ENCODE peak calls at places on chromosomes 3 and 15, in ten cellular contexts. E, M, I, H, O, Z, V, K, T and Q are unnamed samples.

GRCh38 chr3:153599685-153600084 is 437.7 kb downstream of the RAP2B start:
- DNase-seq in H (peak), V (no peak), M (peak), I (peak), K (peak), O (no peak), E (no peak), Z (peak), T (no peak), Q (no peak)

GRCh38 chr3:55854395-55854994 is 367.4 kb upstream of the WNT5A start:
- DNase-seq in I (no peak), T (no peak), Z (no peak), M (no peak), O (no peak), E (peak), K (no peak), V (no peak), H (no peak), Q (no peak)

GRCh38 chr3:119937229-119937628 is 155.3 kb downstream of the NR1I2 start:
- DNase-seq in V (no peak), I (no peak), T (no peak), H (no peak), Z (no peak), E (no peak), O (peak), M (no peak), K (no peak), Q (no peak)

GRCh38 chr3:129942296-129942695 is 32.2 kb upstream of the TRH start:
- DNase-seq in M (peak), K (peak), O (peak), E (peak), Z (peak), H (peak), T (peak), V (peak), I (peak), Q (peak)

GRCh38 chr3:64104691-64105101 is 81.4 kb upstream of the PSMD6 start:
- DNase-seq in M (no peak), T (no peak), E (no peak), Z (peak), K (peak), O (peak), I (no peak), V (no peak), H (no peak), Q (no peak)

GRCh38 chr3:115624029-115624645 is 827 bp downstream of the GAP43 start:
- DNase-seq in Z (no peak), T (peak), E (no peak), O (no peak), I (no peak), M (no peak), K (no peak), H (no peak), V (no peak), Q (no peak)

GRCh38 chr15:78082106-78082742 is 4.7 kb upstream of the TBC1D2B start:
- DNase-seq in O (no peak), V (no peak), M (no peak), K (peak), E (no peak), T (no peak), I (no peak), H (peak), Z (no peak), Q (no peak)

GRCh38 chr3:119637679-119638525 is 22.5 kb downstream of the POPDC2 start:
- DNase-seq in I (peak), O (peak), H (no peak), Z (peak), E (no peak), K (peak), T (no peak), V (no peak), M (peak), Q (no peak)

GRCh38 chr3:14806641-14807263 is 12.0 kb upstream of the FGD5 start:
- DNase-seq in K (peak), O (peak), V (no peak), M (no peak), I (peak), T (no peak), Z (no peak), H (peak), E (no peak), Q (no peak)

GRCh38 chr15:97861529-97861928 is 99.0 kb upstream of the ARRDC4 start:
- DNase-seq in K (no peak), I (no peak), Z (no peak), M (no peak), H (no peak), E (no peak), O (no peak), V (no peak), T (no peak), Q (no peak)

GRCh38 chr3:32492684-32493436 is 9.8 kb downstream of the CMTM6 start:
- DNase-seq in V (no peak), O (no peak), K (no peak), T (no peak), H (no peak), M (no peak), I (no peak), Z (peak), E (no peak), Q (no peak)

GRCh38 chr3:179266701-179267211 is 15.8 kb upstream of the KCNMB3 start:
- DNase-seq in H (no peak), O (peak), Z (no peak), V (no peak), E (no peak), I (no peak), K (no peak), T (no peak), M (no peak), Q (no peak)

GRCh38 chr3:182349051-182349450 is 444.3 kb upstream of the ATP11B start:
- DNase-seq in I (no peak), E (no peak), K (no peak), M (no peak), H (no peak), O (no peak), T (no peak), V (no peak), Z (no peak), Q (no peak)

GRCh38 chr15:100690032-100690785 is 87.8 kb downstream of the ASB7 start:
- DNase-seq in E (no peak), I (no peak), Z (no peak), V (no peak), O (no peak), T (no peak), K (no peak), H (no peak), M (peak), Q (no peak)

GRCh38 chr3:185488465-185488864 is 10.4 kb downstream of the TMEM41A start:
- DNase-seq in O (no peak), E (no peak), V (no peak), K (no peak), H (no peak), T (no peak), I (no peak), M (no peak), Z (no peak), Q (no peak)

GRCh38 chr3:172101107-172101506 is 61.7 kb downstream of the FNDC3B start:
- DNase-seq in M (no peak), H (no peak), V (no peak), I (no peak), K (no peak), T (no peak), O (peak), E (no peak), Z (no peak), Q (no peak)

GRCh38 chr15:99053380-99054024 is 45.9 kb upstream of the PGPEP1L start:
- DNase-seq in T (no peak), E (no peak), H (no peak), M (no peak), I (no peak), K (no peak), V (no peak), Z (no peak), O (no peak), Q (no peak)

GRCh38 chr15:70507772-70508351 is 255.5 kb downstream of the UACA start:
- DNase-seq in K (peak), I (peak), V (no peak), H (no peak), T (no peak), O (peak), E (peak), Z (no peak), M (peak), Q (no peak)

GRCh38 chr15:79738198-79738597 is 158.6 kb downstream of the MTHFS start:
- DNase-seq in K (no peak), V (no peak), H (no peak), O (no peak), E (no peak), M (no peak), Z (no peak), T (no peak), I (no peak), Q (no peak)

GRCh38 chr3:53628546-53629395 is 134.4 kb downstream of the CACNA1D start:
- DNase-seq in I (no peak), M (no peak), Z (no peak), T (no peak), O (peak), K (peak), H (no peak), V (no peak), E (no peak), Q (no peak)

GRCh38 chr3:174540081-174540480 is 319.1 kb upstream of the NAALADL2 start:
- DNase-seq in T (peak), H (no peak), I (no peak), K (no peak), O (no peak), M (no peak), E (no peak), Z (no peak), V (no peak), Q (no peak)
- TF ChIP-seq CTCF in T (peak), H (no peak), I (no peak), K (no peak), O (no peak), M (no peak), E (no peak), Z (no peak), V (no peak), Q (no peak)

GRCh38 chr3:73868688-73869315 is 244.1 kb upstream of the PDZRN3 start:
- DNase-seq in T (peak), O (no peak), Z (peak), K (peak), V (no peak), M (peak), H (no peak), I (peak), E (peak), Q (peak)
- TF ChIP-seq CTCF in T (peak), O (peak), Z (peak), K (peak), V (peak), M (peak), H (peak), I (peak), E (peak), Q (peak)

DNA sequence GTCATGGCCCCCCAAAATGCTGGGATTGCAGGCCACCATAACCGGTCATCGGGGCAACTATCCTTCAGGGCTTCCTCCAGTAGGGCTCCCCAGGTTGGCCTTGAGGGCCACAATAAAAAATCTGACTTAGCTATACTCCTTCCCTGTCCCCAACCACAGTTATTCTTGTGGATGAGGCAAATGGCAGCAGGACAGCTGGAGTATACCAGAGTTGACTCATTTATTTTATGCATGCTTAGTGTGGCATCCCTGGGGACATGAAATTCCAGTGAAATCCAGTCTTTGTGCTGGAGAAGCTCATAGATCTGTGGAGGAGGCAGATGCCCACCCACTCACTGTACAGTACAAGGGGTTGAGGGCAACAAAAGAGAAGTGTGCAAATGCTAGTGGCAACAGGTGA is 109.5 kb downstream of the RORA start:
- DNase-seq in I (no peak), T (no peak), K (no peak), Z (no peak), E (no peak), H (no peak), O (no peak), V (no peak), M (no peak), Q (no peak)
- TF ChIP-seq CTCF in I (no peak), T (no peak), K (no peak), Z (no peak), E (no peak), H (no peak), O (no peak), V (no peak), M (no peak), Q (no peak)

GRCh38 chr3:148400754-148401153 is 296.9 kb upstream of the AGTR1 start:
- DNase-seq in T (no peak), M (peak), E (no peak), Z (no peak), V (no peak), K (no peak), O (no peak), H (no peak), I (peak), Q (no peak)
- TF ChIP-seq CTCF in T (no peak), M (no peak), E (no peak), Z (no peak), V (no peak), K (no peak), O (no peak), H (no peak), I (no peak), Q (no peak)

GRCh38 chr3:176430244-176430893 is 766.9 kb downstream of the TBL1XR1 start:
- DNase-seq in I (peak), V (no peak), T (no peak), K (peak), O (peak), M (peak), H (no peak), Z (peak), E (peak), Q (no peak)
- TF ChIP-seq CTCF in I (peak), V (peak), T (peak), K (peak), O (peak), M (peak), H (peak), Z (peak), E (peak), Q (peak)